ENCODE peak calls at places on chromosomes 13 and 19, in five cellular contexts. W, U, A, R and Z are unnamed samples.

GRCh38 chr13:36130542-36131214 is 504 bp downstream of the DCLK1 start:
- DNase-seq in U (peak), A (peak), R (peak), W (peak), Z (peak)

GRCh38 chr13:84630486-84630885 is 748.2 kb upstream of the SLITRK1 start:
- DNase-seq in R (no peak), U (no peak), W (no peak), A (no peak), Z (no peak)

GRCh38 chr19:35154535-35155406 is at the start of gene FXYD5:
- DNase-seq in U (peak), R (peak), A (peak), W (peak), Z (peak)

GRCh38 chr19:43618921-43619261 is 538 bp downstream of the ZNF428 start:
- DNase-seq in R (no peak), A (no peak), U (no peak), W (no peak), Z (no peak)

GRCh38 chr19:16085115-16085514 is 8.8 kb downstream of the TPM4 start:
- DNase-seq in W (no peak), A (no peak), U (no peak), R (peak), Z (no peak)

GRCh38 chr19:57443121-57443696 is 8.1 kb downstream of the ZNF749 start:
- DNase-seq in U (no peak), W (no peak), A (no peak), R (no peak), Z (no peak)

GRCh38 chr13:101473458-101473857 is 21.0 kb downstream of the ITGBL1 start:
- DNase-seq in R (peak), W (no peak), U (no peak), A (no peak), Z (no peak)

GRCh38 chr19:41510484-41510883 is 65.5 kb upstream of the CEACAM21 start:
- DNase-seq in A (no peak), U (no peak), W (no peak), R (no peak), Z (no peak)

GRCh38 chr13:25625361-25625760 is 253.6 kb downstream of the ATP8A2 start:
- DNase-seq in A (no peak), W (no peak), U (no peak), R (no peak), Z (no peak)

GRCh38 chr19:11881151-11881800 is 6.3 kb upstream of the ZNF69 start:
- DNase-seq in U (peak), R (no peak), A (peak), W (peak), Z (peak)
- H3K4me3 ChIP-seq in U (no peak), R (no peak), A (no peak), W (no peak), Z (no peak)

GRCh38 chr19:30909216-30909615 is 440.0 kb downstream of the TSHZ3 start:
- DNase-seq in R (no peak), A (no peak), W (no peak), U (no peak), Z (no peak)

GRCh38 chr19:30911491-30911890 is 437.7 kb downstream of the TSHZ3 start:
- DNase-seq in W (no peak), A (no peak), R (no peak), U (no peak), Z (no peak)

GRCh38 chr19:30906871-30907270 is 442.4 kb downstream of the TSHZ3 start:
- DNase-seq in U (no peak), R (no peak), W (no peak), A (no peak), Z (no peak)

DNA sequence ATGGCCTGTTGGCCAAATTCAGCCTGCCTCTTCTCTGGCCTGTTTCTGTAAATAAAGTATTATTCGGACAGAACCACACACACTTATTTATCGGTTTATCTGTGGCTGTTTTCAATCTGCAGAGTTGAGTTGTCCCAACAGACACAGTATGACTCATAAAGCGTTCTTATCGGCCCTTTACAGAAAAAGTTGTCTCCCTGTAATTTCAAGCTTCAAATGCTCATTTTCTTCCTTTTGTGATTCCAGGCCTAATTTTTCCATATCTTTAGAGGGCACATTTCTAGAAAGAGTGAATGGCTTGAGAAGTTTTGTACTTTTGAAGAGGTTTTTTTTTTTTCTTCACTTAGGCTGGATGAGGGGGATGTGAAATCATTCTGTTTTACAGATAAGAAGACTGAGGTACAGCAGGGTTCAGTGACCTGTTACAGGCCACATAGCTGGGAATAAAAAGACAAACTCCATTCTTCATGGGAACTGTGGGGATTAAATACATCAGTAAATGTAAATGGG is 440.9 kb downstream of the TSHZ3 start:
- DNase-seq in A (no peak), W (no peak), R (no peak), U (no peak), Z (no peak)
- H3K27ac ChIP-seq in A (no peak), W (no peak), R (no peak), U (no peak), Z (no peak)

GRCh38 chr19:33910922-33911321 is 114.3 kb downstream of the KCTD15 start:
- DNase-seq in W (no peak), A (no peak), R (no peak), U (no peak), Z (no peak)
- TF ChIP-seq CTCF in W (no peak), A (no peak), R (no peak), U (no peak), Z (no peak)

GRCh38 chr13:97809576-97809975 is 143.9 kb upstream of the IPO5 start:
- DNase-seq in W (no peak), R (no peak), A (no peak), U (no peak), Z (no peak)
- H3K4me3 ChIP-seq in W (no peak), R (no peak), A (no peak), U (no peak), Z (no peak)

GRCh38 chr13:99536023-99536422 is 34.8 kb downstream of the TM9SF2 start:
- DNase-seq in U (no peak), W (no peak), R (no peak), A (no peak), Z (no peak)
- H3K27ac ChIP-seq in U (no peak), W (no peak), R (no peak), A (no peak), Z (no peak)

DNA sequence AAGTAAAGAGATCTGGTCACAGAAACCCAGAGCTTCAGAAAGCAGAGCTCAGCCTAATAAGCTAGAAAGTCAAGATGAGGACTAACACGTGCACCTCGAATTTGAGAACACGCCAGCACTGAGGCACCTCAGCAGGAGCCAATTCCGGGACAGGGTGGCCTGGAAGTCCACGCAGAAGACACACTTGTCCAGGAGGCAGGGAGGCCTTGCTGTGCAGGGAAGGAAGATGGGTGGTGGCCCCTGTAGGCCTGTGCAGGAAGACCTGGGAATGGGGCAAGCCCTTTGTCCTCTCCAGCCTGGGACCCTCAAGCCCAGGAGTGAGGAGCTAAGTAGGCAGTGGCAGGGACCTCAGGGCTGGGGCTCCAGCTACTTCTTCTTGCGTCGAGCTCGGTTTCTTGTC is 16.3 kb upstream of the VSTM2B start:
- DNase-seq in U (no peak), W (no peak), R (no peak), A (no peak), Z (no peak)
- TF ChIP-seq CTCF in U (no peak), W (no peak), R (no peak), A (no peak), Z (no peak)